ENCODE peak calls at places on chromosomes 7 and 10, in five cellular contexts. One of them, this sample, is unnamed.

GRCh38 chr10:35643151-35643975 is 1.3 kb upstream of the FZD8 start:
- DNase-seq in GM12878: no peak
- DNase-seq in H1: peak
- DNase-seq in SK-N-SH: peak
- DNase-seq in WTC11: peak
- DNase-seq in this sample: peak

GRCh38 chr7:74104702-74105101 is 21.1 kb downstream of the LIMK1 start:
- DNase-seq in WTC11: no peak
- DNase-seq in H1: no peak
- DNase-seq in SK-N-SH: no peak
- DNase-seq in GM12878: no peak
- DNase-seq in this sample: no peak

GRCh38 chr10:22500567-22501369 is 155.5 kb downstream of the SPAG6 start:
- DNase-seq in H1: no peak
- DNase-seq in WTC11: no peak
- DNase-seq in SK-N-SH: peak
- DNase-seq in GM12878: no peak
- DNase-seq in this sample: no peak

GRCh38 chr7:120740348-120740747 is 117.6 kb downstream of the TSPAN12 start:
- DNase-seq in GM12878: no peak
- DNase-seq in H1: no peak
- DNase-seq in WTC11: no peak
- DNase-seq in SK-N-SH: no peak
- DNase-seq in this sample: no peak

GRCh38 chr7:33495207-33495606 is 365.8 kb downstream of the BBS9 start:
- DNase-seq in H1: no peak
- DNase-seq in SK-N-SH: no peak
- DNase-seq in WTC11: no peak
- DNase-seq in GM12878: no peak
- DNase-seq in this sample: no peak

GRCh38 chr7:80981405-80981804 is 62.6 kb upstream of the SEMA3C start:
- DNase-seq in GM12878: no peak
- DNase-seq in SK-N-SH: no peak
- DNase-seq in H1: no peak
- DNase-seq in WTC11: no peak
- DNase-seq in this sample: no peak

GRCh38 chr7:32043688-32044087 is 26.5 kb downstream of the PDE1C start:
- DNase-seq in H1: no peak
- DNase-seq in SK-N-SH: no peak
- DNase-seq in GM12878: no peak
- DNase-seq in WTC11: no peak
- DNase-seq in this sample: no peak

GRCh38 chr7:80641548-80641947 is 3.1 kb downstream of the CD36 start:
- DNase-seq in SK-N-SH: no peak
- DNase-seq in GM12878: no peak
- DNase-seq in H1: no peak
- DNase-seq in WTC11: no peak
- DNase-seq in this sample: no peak

GRCh38 chr7:13259908-13260307 is 572.5 kb downstream of the ARL4A start:
- DNase-seq in H1: no peak
- DNase-seq in WTC11: no peak
- DNase-seq in SK-N-SH: no peak
- DNase-seq in GM12878: no peak
- DNase-seq in this sample: no peak

GRCh38 chr7:47643716-47644400 is 61.9 kb upstream of the TNS3 start:
- DNase-seq in SK-N-SH: no peak
- DNase-seq in GM12878: no peak
- DNase-seq in WTC11: no peak
- DNase-seq in H1: no peak
- DNase-seq in this sample: no peak

GRCh38 chr10:109934958-109935793 is 11.9 kb upstream of the XPNPEP1 start:
- DNase-seq in SK-N-SH: peak
- DNase-seq in GM12878: no peak
- DNase-seq in WTC11: peak
- DNase-seq in H1: peak
- DNase-seq in this sample: peak

GRCh38 chr10:34998940-34999339 is 91.2 kb downstream of the CUL2 start:
- DNase-seq in SK-N-SH: no peak
- DNase-seq in GM12878: no peak
- DNase-seq in H1: no peak
- DNase-seq in WTC11: no peak
- DNase-seq in this sample: no peak

GRCh38 chr10:7412482-7413251 is 1.8 kb upstream of the SFMBT2 start:
- DNase-seq in WTC11: peak
- DNase-seq in GM12878: no peak
- DNase-seq in SK-N-SH: peak
- DNase-seq in H1: peak
- DNase-seq in this sample: no peak

GRCh38 chr7:89813096-89813495 is 341.2 kb upstream of the STEAP1 start:
- DNase-seq in H1: no peak
- DNase-seq in SK-N-SH: no peak
- DNase-seq in WTC11: no peak
- DNase-seq in GM12878: no peak
- DNase-seq in this sample: no peak

GRCh38 chr7:130732980-130733865 is 784 bp downstream of the KLF14 start:
- DNase-seq in GM12878: no peak
- DNase-seq in H1: peak
- DNase-seq in WTC11: peak
- DNase-seq in SK-N-SH: peak
- DNase-seq in this sample: peak

GRCh38 chr10:33509231-33509871 is 174.9 kb upstream of the NRP1 start:
- DNase-seq in H1: no peak
- DNase-seq in GM12878: peak
- DNase-seq in WTC11: no peak
- DNase-seq in SK-N-SH: peak
- DNase-seq in this sample: peak

GRCh38 chr7:15005672-15006071 is 103.1 kb upstream of the DGKB start:
- DNase-seq in WTC11: no peak
- DNase-seq in GM12878: no peak
- DNase-seq in SK-N-SH: no peak
- DNase-seq in H1: no peak
- DNase-seq in this sample: no peak

GRCh38 chr7:15011289-15011688 is 108.7 kb upstream of the DGKB start:
- DNase-seq in H1: no peak
- DNase-seq in WTC11: peak
- DNase-seq in GM12878: no peak
- DNase-seq in SK-N-SH: no peak
- DNase-seq in this sample: no peak

GRCh38 chr7:15012135-15012534 is 109.6 kb upstream of the DGKB start:
- DNase-seq in SK-N-SH: no peak
- DNase-seq in GM12878: no peak
- DNase-seq in WTC11: no peak
- DNase-seq in H1: no peak
- DNase-seq in this sample: no peak

GRCh38 chr7:15007507-15007906 is 105.0 kb upstream of the DGKB start:
- DNase-seq in H1: peak
- DNase-seq in GM12878: no peak
- DNase-seq in WTC11: peak
- DNase-seq in SK-N-SH: peak
- DNase-seq in this sample: peak
- TF ChIP-seq MAX in H1: no peak
- TF ChIP-seq MAX in GM12878: no peak
- TF ChIP-seq MAX in WTC11: no peak
- TF ChIP-seq MAX in SK-N-SH: no peak
- TF ChIP-seq MAX in this sample: no peak

DNA sequence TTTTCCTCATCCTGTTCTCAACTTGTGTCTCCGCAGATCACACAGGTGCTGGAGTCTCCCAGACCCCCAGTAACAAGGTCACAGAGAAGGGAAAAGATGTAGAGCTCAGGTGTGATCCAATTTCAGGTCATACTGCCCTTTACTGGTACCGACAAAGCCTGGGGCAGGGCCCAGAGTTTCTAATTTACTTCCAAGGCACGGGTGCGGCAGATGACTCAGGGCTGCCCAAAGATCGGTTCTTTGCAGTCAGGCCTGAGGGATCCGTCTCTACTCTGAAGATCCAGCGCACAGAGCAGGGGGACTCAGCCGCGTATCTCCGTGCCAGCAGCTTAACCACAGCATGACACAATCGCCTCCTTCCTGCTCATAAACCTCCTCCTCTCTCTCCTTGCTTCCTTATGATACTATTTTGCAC is 126.7 kb upstream of the PRSS58 start:
- DNase-seq in H1: no peak
- DNase-seq in GM12878: no peak
- DNase-seq in SK-N-SH: no peak
- DNase-seq in WTC11: no peak
- DNase-seq in this sample: peak
- TF ChIP-seq MAX in H1: no peak
- TF ChIP-seq MAX in GM12878: no peak
- TF ChIP-seq MAX in SK-N-SH: no peak
- TF ChIP-seq MAX in WTC11: no peak
- TF ChIP-seq MAX in this sample: no peak

GRCh38 chr10:28266449-28267224 is 36.2 kb downstream of the MPP7 start:
- DNase-seq in GM12878: no peak
- DNase-seq in H1: no peak
- DNase-seq in SK-N-SH: no peak
- DNase-seq in WTC11: no peak
- DNase-seq in this sample: no peak
- TF ChIP-seq MAX in GM12878: no peak
- TF ChIP-seq MAX in H1: no peak
- TF ChIP-seq MAX in SK-N-SH: no peak
- TF ChIP-seq MAX in WTC11: no peak
- TF ChIP-seq MAX in this sample: no peak

GRCh38 chr7:24560772-24561171 is 12.5 kb upstream of the PALS2 start:
- DNase-seq in H1: no peak
- DNase-seq in GM12878: no peak
- DNase-seq in WTC11: no peak
- DNase-seq in SK-N-SH: no peak
- DNase-seq in this sample: no peak
- TF ChIP-seq MAX in H1: no peak
- TF ChIP-seq MAX in GM12878: no peak
- TF ChIP-seq MAX in WTC11: no peak
- TF ChIP-seq MAX in SK-N-SH: no peak
- TF ChIP-seq MAX in this sample: no peak

GRCh38 chr10:73601486-73601921 is 10.4 kb upstream of the USP54 start:
- DNase-seq in GM12878: no peak
- DNase-seq in H1: no peak
- DNase-seq in WTC11: no peak
- DNase-seq in SK-N-SH: no peak
- DNase-seq in this sample: no peak
- TF ChIP-seq MAX in GM12878: no peak
- TF ChIP-seq MAX in H1: no peak
- TF ChIP-seq MAX in WTC11: no peak
- TF ChIP-seq MAX in SK-N-SH: no peak
- TF ChIP-seq MAX in this sample: no peak

GRCh38 chr7:16080131-16080530 is 341.2 kb downstream of the CRPPA start:
- DNase-seq in SK-N-SH: no peak
- DNase-seq in WTC11: no peak
- DNase-seq in GM12878: no peak
- DNase-seq in H1: no peak
- DNase-seq in this sample: no peak

GRCh38 chr7:16079723-16080122 is 341.6 kb downstream of the CRPPA start:
- DNase-seq in SK-N-SH: no peak
- DNase-seq in WTC11: no peak
- DNase-seq in H1: no peak
- DNase-seq in GM12878: no peak
- DNase-seq in this sample: no peak

GRCh38 chr7:16083931-16084330 is 337.4 kb downstream of the CRPPA start:
- DNase-seq in GM12878: no peak
- DNase-seq in H1: no peak
- DNase-seq in SK-N-SH: no peak
- DNase-seq in WTC11: no peak
- DNase-seq in this sample: no peak

DNA sequence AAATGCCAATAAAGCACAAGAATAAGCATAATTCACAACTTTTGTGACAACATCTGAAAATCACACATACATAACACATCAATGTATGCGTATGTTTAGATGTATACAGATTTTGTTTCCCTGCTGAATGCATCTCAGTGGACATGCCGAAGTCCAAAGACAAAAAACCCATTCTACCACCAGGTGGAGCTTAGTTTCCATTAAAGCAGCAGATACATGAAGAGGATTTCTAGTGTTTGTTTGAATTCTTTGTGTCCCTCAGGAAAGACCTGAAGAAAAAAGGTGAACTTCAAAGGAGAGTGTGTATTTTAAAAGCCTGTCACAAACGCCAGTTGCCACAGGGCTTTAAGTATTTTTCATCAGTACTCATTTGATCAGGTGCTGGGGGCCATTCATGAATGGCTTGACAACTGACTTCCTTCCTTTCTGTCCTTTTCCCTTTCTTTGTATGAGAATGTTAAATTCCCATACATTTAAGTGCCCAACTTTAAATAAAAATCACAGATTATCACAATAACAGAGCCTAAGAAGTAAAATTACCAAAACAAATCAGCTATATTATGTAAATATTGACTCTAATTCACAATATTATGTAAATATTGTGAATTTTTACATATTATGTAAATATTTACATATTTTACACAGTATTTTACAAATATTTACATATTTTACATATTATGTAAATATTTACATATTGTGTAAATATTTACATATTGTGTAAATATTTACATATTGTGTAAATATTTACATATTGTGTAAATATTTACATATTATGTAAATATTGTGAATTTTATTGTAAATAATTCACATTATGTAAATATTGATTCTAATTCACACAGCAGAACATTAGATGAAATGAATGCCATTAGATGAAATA is 343.0 kb downstream of the CRPPA start:
- DNase-seq in WTC11: no peak
- DNase-seq in H1: no peak
- DNase-seq in GM12878: no peak
- DNase-seq in SK-N-SH: peak
- DNase-seq in this sample: peak
- TF ChIP-seq MAX in WTC11: no peak
- TF ChIP-seq MAX in H1: no peak
- TF ChIP-seq MAX in GM12878: no peak
- TF ChIP-seq MAX in SK-N-SH: no peak
- TF ChIP-seq MAX in this sample: no peak

GRCh38 chr7:28955723-28956607 is 2.2 kb downstream of the TRIL start:
- DNase-seq in GM12878: no peak
- DNase-seq in WTC11: peak
- DNase-seq in H1: peak
- DNase-seq in SK-N-SH: peak
- DNase-seq in this sample: no peak
- TF ChIP-seq MAX in GM12878: no peak
- TF ChIP-seq MAX in WTC11: peak
- TF ChIP-seq MAX in H1: peak
- TF ChIP-seq MAX in SK-N-SH: no peak
- TF ChIP-seq MAX in this sample: no peak

This sample was measured in NB4.